ENCODE peak calls at places on chromosomes 4 and X, in six cellular contexts. N is activated CD4-positive, alpha-beta T cell treated with anti-CD3 and anti-CD28 coated beads, Interleukin-2, amount 50 U/mL, for 4 hours; X is Karpas-422; O is NCI-H510A; A is pancreas; C is NCI-H774. P is an unnamed sample.

GRCh38 chrX:16827225-16827624 is 41.0 kb downstream of the TXLNG start:
- DNase-seq in N (no peak), X (no peak), O (no peak), A (no peak), C (no peak), P (no peak)

GRCh38 chr4:169658970-169659735 is 38.8 kb downstream of the CLCN3 start:
- DNase-seq in N (no peak), X (peak), O (no peak), A (no peak), C (no peak), P (no peak)

GRCh38 chrX:51182545-51182944 is 150.1 kb upstream of the NUDT10 start:
- DNase-seq in N (no peak), X (peak), O (no peak), A (no peak), C (no peak), P (no peak)

GRCh38 chr4:85177679-85178078 is 211.2 kb upstream of the WDFY3 start:
- DNase-seq in N (no peak), X (no peak), O (no peak), A (no peak), C (no peak), P (no peak)

GRCh38 chr4:37873383-37873782 is 17.5 kb upstream of the TBC1D1 start:
- DNase-seq in N (no peak), X (no peak), O (no peak), A (no peak), C (peak), P (no peak)

GRCh38 chr4:125370478-125370877 is 55.7 kb downstream of the FAT4 start:
- DNase-seq in N (no peak), X (no peak), O (no peak), A (no peak), C (no peak), P (no peak)

GRCh38 chr4:3307891-3308575 is 15.2 kb downstream of the RGS12 start:
- DNase-seq in N (no peak), X (no peak), O (no peak), A (no peak), C (no peak), P (no peak)

GRCh38 chr4:187944179-187944578 is 51.4 kb upstream of the ZFP42 start:
- DNase-seq in N (no peak), X (no peak), O (no peak), A (no peak), C (no peak), P (no peak)

GRCh38 chrX:1274786-1275185 is 6.2 kb downstream of the CSF2RA start:
- DNase-seq in N (no peak), X (no peak), O (no peak), A (no peak), C (no peak), P (no peak)

GRCh38 chr4:114385195-114385985 is 213.2 kb upstream of the UGT8 start:
- DNase-seq in N (no peak), X (no peak), O (no peak), A (no peak), C (no peak), P (no peak)

GRCh38 chr4:151418385-151418784 is 9.4 kb downstream of the FHIP1A start:
- DNase-seq in N (no peak), X (no peak), O (no peak), A (no peak), C (no peak), P (no peak)

GRCh38 chr4:42653606-42654560 is 3.0 kb downstream of the ATP8A1 start:
- DNase-seq in N (no peak), X (peak), O (no peak), A (no peak), C (no peak), P (no peak)

GRCh38 chr4:7826909-7827306 is 112.8 kb downstream of the AFAP1 start:
- DNase-seq in N (no peak), X (peak), O (no peak), A (no peak), C (no peak), P (no peak)

P was measured in DMS153.